ENCODE peak calls at places on chromosomes 12 and 14, in six cellular contexts. V is neuronal stem cell, Q is mesenchymal stem cell, U is H9, P is H1, B is IMR-90. G is an unnamed sample.
A peak's percentile ranks its signal among the peaks of the same experiment; 100 is the strongest.

GRCh38 chr14:71399057-71399487 is 491.8 kb downstream of the PCNX1 start:
- DNase-seq in V (no peak), Q (no peak), U (no peak), P (no peak), B (peak; percentile 33), G (peak; percentile 37)

GRCh38 chr12:70032076-70032475 is 207.0 kb downstream of the MYRFL start:
- DNase-seq in V (no peak), Q (no peak), U (no peak), P (no peak), B (no peak), G (no peak)

GRCh38 chr14:103301512-103302197 is 32.4 kb upstream of the EIF5 start:
- DNase-seq in V (no peak), Q (no peak), U (no peak), P (no peak), B (no peak), G (no peak)

GRCh38 chr12:50419112-50419909 is 18.6 kb downstream of the LARP4 start:
- DNase-seq in V (no peak), Q (no peak), U (no peak), P (no peak), B (no peak), G (no peak)

GRCh38 chr12:78584695-78585094 is 279.9 kb upstream of the SYT1 start:
- DNase-seq in V (no peak), Q (peak; percentile 43), U (peak; percentile 73), P (peak; percentile 49), B (peak; percentile 6), G (no peak)

GRCh38 chr12:19643635-19644034 is 204.3 kb downstream of the AEBP2 start:
- DNase-seq in V (peak; percentile 41), Q (peak; percentile 76), U (peak; percentile 73), P (peak; percentile 51), B (peak; percentile 68), G (peak; percentile 36)

GRCh38 chr12:33533527-33533926 is 93.9 kb upstream of the SYT10 start:
- DNase-seq in V (no peak), Q (no peak), U (no peak), P (no peak), B (no peak), G (no peak)

GRCh38 chr12:121232977-121233627 is 23.2 kb downstream of the P2RX4 start:
- DNase-seq in V (no peak), Q (no peak), U (peak; percentile 72), P (no peak), B (no peak), G (peak; percentile 21)

GRCh38 chr12:4164591-4165558 is 108.7 kb upstream of the CCND2 start:
- DNase-seq in V (peak; percentile 54), Q (peak; percentile 79), U (peak; percentile 87), P (peak; percentile 51), B (peak; percentile 75), G (no peak)

GRCh38 chr12:49413796-49414195 is 46.5 kb downstream of the SPATS2 start:
- DNase-seq in V (no peak), Q (no peak), U (no peak), P (no peak), B (peak; percentile 25), G (peak; percentile 72)

GRCh38 chr14:39025810-39026627 is 77.0 kb downstream of the SEC23A start:
- DNase-seq in V (no peak), Q (peak; percentile 43), U (no peak), P (no peak), B (no peak), G (no peak)

GRCh38 chr14:29851397-29851796 is 76.2 kb downstream of the PRKD1 start:
- DNase-seq in V (no peak), Q (peak; percentile 64), U (no peak), P (no peak), B (no peak), G (no peak)

GRCh38 chr12:126247936-126248335 is 1182.7 kb downstream of the AACS start:
- DNase-seq in V (no peak), Q (no peak), U (no peak), P (no peak), B (no peak), G (peak; percentile 50)

GRCh38 chr14:69648480-69649414 is 37.4 kb downstream of the SUSD6 start:
- DNase-seq in V (no peak), Q (peak; percentile 86), U (no peak), P (no peak), B (peak; percentile 93), G (no peak)

GRCh38 chr14:31270196-31270772 is 62.7 kb upstream of the HECTD1 start:
- DNase-seq in V (no peak), Q (no peak), U (peak; percentile 86), P (no peak), B (no peak), G (peak; percentile 35)

GRCh38 chr12:87670448-87670847 is 358.8 kb downstream of the C12orf50 start:
- DNase-seq in V (no peak), Q (no peak), U (peak; percentile 65), P (no peak), B (no peak), G (no peak)

GRCh38 chr14:26775765-26776577 is 178.1 kb upstream of the NOVA1 start:
- DNase-seq in V (no peak), Q (peak; percentile 67), U (no peak), P (no peak), B (peak; percentile 36), G (peak; percentile 4)

GRCh38 chr12:28114488-28114887 is 75.8 kb upstream of the CCDC91 start:
- DNase-seq in V (no peak), Q (peak; percentile 54), U (no peak), P (no peak), B (peak; percentile 51), G (no peak)

GRCh38 chr14:103198429-103199140 is 75.3 kb downstream of the TNFAIP2 start:
- DNase-seq in V (no peak), Q (peak; percentile 89), U (no peak), P (no peak), B (peak; percentile 74), G (peak; percentile 88)

GRCh38 chr14:83425138-83425537 is 1891.5 kb upstream of the SEL1L start:
- DNase-seq in V (no peak), Q (no peak), U (no peak), P (no peak), B (peak; percentile 42), G (no peak)

GRCh38 chr12:15555466-15555865 is 233.2 kb downstream of the PTPRO start:
- DNase-seq in V (no peak), Q (no peak), U (no peak), P (no peak), B (no peak), G (no peak)

GRCh38 chr12:94676011-94676709 is 25.8 kb upstream of the TMCC3 start:
- DNase-seq in V (no peak), Q (no peak), U (no peak), P (no peak), B (no peak), G (no peak)

GRCh38 chr12:107096571-107096970 is 3.2 kb upstream of the CRY1 start:
- DNase-seq in V (no peak), Q (no peak), U (no peak), P (no peak), B (no peak), G (no peak)

GRCh38 chr12:123363385-123363742 is 1.3 kb downstream of the SBNO1 start:
- DNase-seq in V (no peak), Q (peak; percentile 55), U (no peak), P (no peak), B (peak; percentile 7), G (peak; percentile 19)

GRCh38 chr14:99520571-99521081 is 39.4 kb downstream of the CCNK start:
- DNase-seq in V (no peak), Q (no peak), U (no peak), P (no peak), B (no peak), G (peak; percentile 60)

GRCh38 chr14:61147369-61147897 is 133.7 kb downstream of the TMEM30B start:
- DNase-seq in V (no peak), Q (no peak), U (no peak), P (no peak), B (peak; percentile 84), G (peak; percentile 93)

GRCh38 chr12:51488281-51488680 is 63.6 kb downstream of the SLC4A8 start:
- DNase-seq in V (no peak), Q (no peak), U (no peak), P (no peak), B (peak; percentile 19), G (no peak)

GRCh38 chr12:86660488-86661171 is 404.4 kb upstream of the MGAT4C start:
- DNase-seq in V (no peak), Q (peak; percentile 60), U (no peak), P (no peak), B (peak; percentile 55), G (no peak)
- H4K91ac ChIP-seq in V (no peak overlapping the region), Q (no peak overlapping the region), U (no peak overlapping the region), P (no peak overlapping the region), B (no peak overlapping the region), G (no peak overlapping the region)

DNA sequence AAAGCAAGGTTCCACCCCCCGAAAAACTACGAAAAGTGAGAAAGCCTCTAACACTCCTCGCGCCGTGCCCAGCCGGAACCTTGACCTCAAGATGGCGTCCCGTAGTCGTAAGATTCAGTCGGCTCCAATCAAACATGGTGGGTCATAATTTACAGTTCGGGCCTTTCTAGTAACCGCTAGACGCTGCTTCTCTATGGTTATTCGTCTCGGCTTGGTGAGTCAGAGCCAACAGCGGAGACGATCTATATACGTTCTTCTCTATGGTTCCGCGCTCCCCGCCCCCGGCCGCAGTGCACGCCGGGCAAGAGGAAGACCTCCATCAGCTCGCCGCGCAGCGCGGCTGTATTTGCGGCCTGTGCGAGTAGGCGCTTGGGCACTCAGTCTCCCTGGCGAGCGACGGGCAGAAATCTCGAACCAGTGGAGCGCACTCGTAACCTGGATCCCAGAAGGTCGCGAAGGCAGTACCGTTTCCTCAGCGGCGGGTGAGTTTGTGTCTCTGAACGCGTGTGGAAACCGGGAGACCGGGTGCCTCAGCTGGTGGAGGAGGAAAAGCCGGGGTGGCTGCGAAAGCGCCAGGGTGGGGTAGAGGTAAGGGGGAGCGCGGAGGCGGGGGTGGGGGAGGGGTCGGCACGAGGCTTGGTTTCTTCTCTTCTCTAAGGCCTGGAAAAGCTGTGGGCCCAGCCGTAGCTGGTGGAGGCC is at the start of gene RBM25:
- DNase-seq in V (peak; percentile 96), Q (peak; percentile 100), U (peak; percentile 97), P (peak; percentile 94), B (peak; percentile 99), G (peak; percentile 98)
- H3K23ac ChIP-seq in V (peak within 1 kb of the TSS; percentile 100), Q (no peak within 1 kb of the TSS), U (no peak within 1 kb of the TSS), P (no peak within 1 kb of the TSS), B (peak within 1 kb of the TSS; percentile 97), G (no peak within 1 kb of the TSS)

GRCh38 chr12:91289072-91289471 is 106.5 kb upstream of the DCN start:
- DNase-seq in V (no peak), Q (no peak), U (no peak), P (no peak), B (no peak), G (no peak)
- H2AFZ ChIP-seq in V (no peak overlapping the region), Q (no peak overlapping the region), U (no peak overlapping the region), P (no peak overlapping the region), B (no peak overlapping the region), G (no peak overlapping the region)

GRCh38 chr14:42854061-42854460 is 1247.4 kb downstream of the LRFN5 start:
- DNase-seq in V (no peak), Q (no peak), U (no peak), P (no peak), B (peak; percentile 47), G (peak; percentile 2)
- H4K91ac ChIP-seq in V (no peak overlapping the region), Q (no peak overlapping the region), U (no peak overlapping the region), P (no peak overlapping the region), B (no peak overlapping the region), G (no peak overlapping the region)